ENCODE peak calls at places on chromosomes 1 and 21, in seven cellular contexts. W, E, C, Z, Q, A and F are unnamed samples.

GRCh38 chr1:204077979-204078696 is 5.2 kb downstream of the SOX13 start:
- DNase-seq in E (no peak), C (no peak), A (no peak), Z (no peak), W (peak), Q (no peak), F (no peak)

GRCh38 chr1:94958081-94958480 is 31.2 kb upstream of the CNN3 start:
- DNase-seq in Z (no peak), C (no peak), Q (no peak), W (no peak), A (no peak), E (no peak), F (no peak)

GRCh38 chr1:48246727-48247126 is 24.2 kb downstream of the SLC5A9 start:
- DNase-seq in Z (no peak), W (no peak), C (no peak), A (peak), E (no peak), Q (no peak), F (peak)

GRCh38 chr21:42102946-42103345 is 31.8 kb downstream of the UMODL1 start:
- DNase-seq in Z (no peak), C (no peak), A (no peak), Q (no peak), E (no peak), W (no peak), F (no peak)

GRCh38 chr1:53592521-53592982 is 133.4 kb downstream of the DMRTB1 start:
- DNase-seq in W (no peak), Q (no peak), A (no peak), E (peak), C (peak), Z (no peak), F (peak)

GRCh38 chr1:153678519-153679336 is at the start of gene NPR1:
- DNase-seq in W (peak), E (peak), Z (no peak), C (no peak), Q (no peak), A (peak), F (no peak)

GRCh38 chr1:14090062-14090461 is 390.1 kb downstream of the PRDM2 start:
- DNase-seq in Z (no peak), W (no peak), C (no peak), E (no peak), A (no peak), Q (no peak), F (no peak)

GRCh38 chr1:236603896-236604217 is 459 bp downstream of the HEATR1 start:
- DNase-seq in E (peak), Q (no peak), C (peak), A (no peak), W (no peak), Z (no peak), F (no peak)

GRCh38 chr1:164637461-164638375 is 78.7 kb downstream of the PBX1 start:
- DNase-seq in C (peak), W (no peak), A (peak), Z (no peak), E (peak), Q (no peak), F (no peak)

GRCh38 chr1:159751022-159751421 is 29.7 kb upstream of the DUSP23 start:
- DNase-seq in A (no peak), E (no peak), C (peak), W (no peak), Q (no peak), Z (no peak), F (no peak)

GRCh38 chr1:22228074-22228473 is 85.2 kb upstream of the WNT4 start:
- DNase-seq in W (no peak), Z (no peak), E (no peak), A (no peak), Q (no peak), C (no peak), F (no peak)

GRCh38 chr21:45104560-45104959 is 30.2 kb downstream of the ADARB1 start:
- DNase-seq in Z (no peak), W (no peak), A (peak), Q (no peak), C (no peak), E (no peak), F (no peak)

GRCh38 chr1:100959502-100960060 is 63.7 kb downstream of the SLC30A7 start:
- DNase-seq in Q (no peak), E (peak), Z (no peak), C (peak), W (no peak), A (no peak), F (no peak)

GRCh38 chr1:172835834-172836233 is 176.9 kb downstream of the FASLG start:
- DNase-seq in W (no peak), Z (no peak), E (no peak), Q (no peak), C (no peak), A (no peak), F (no peak)

GRCh38 chr1:215517441-215517891 is 49.6 kb upstream of the KCTD3 start:
- DNase-seq in Q (no peak), A (no peak), E (peak), Z (no peak), W (no peak), C (peak), F (no peak)

GRCh38 chr21:28160378-28160777 is 832.3 kb downstream of the LTN1 start:
- DNase-seq in C (peak), A (no peak), Q (no peak), Z (peak), W (no peak), E (peak), F (no peak)

GRCh38 chr21:14382486-14382834 is 486 bp downstream of the HSPA13 start:
- DNase-seq in C (no peak), A (peak), Z (no peak), W (no peak), E (peak), Q (peak), F (no peak)

GRCh38 chr1:58971629-58972140 is 187.8 kb upstream of the JUN start:
- DNase-seq in Q (no peak), E (peak), W (no peak), C (peak), A (peak), Z (no peak), F (no peak)

GRCh38 chr1:24385160-24385939 is 28.2 kb downstream of the STPG1 start:
- DNase-seq in E (peak), A (no peak), W (no peak), C (peak), Z (no peak), Q (no peak), F (no peak)

GRCh38 chr1:231395051-231395995 is 26.8 kb downstream of the EGLN1 start:
- DNase-seq in Q (no peak), C (peak), E (peak), W (no peak), Z (peak), A (peak), F (peak)

GRCh38 chr1:41939194-41939593 is 20.5 kb upstream of the HIVEP3 start:
- DNase-seq in Z (no peak), E (no peak), Q (no peak), C (no peak), A (no peak), W (no peak), F (no peak)

GRCh38 chr1:38183094-38183493 is 136.5 kb upstream of the POU3F1 start:
- DNase-seq in Q (no peak), Z (no peak), W (no peak), A (no peak), C (no peak), E (no peak), F (no peak)

GRCh38 chr1:62784509-62785365 is 805 bp downstream of the ATG4C start:
- DNase-seq in Z (no peak), A (no peak), Q (no peak), C (peak), E (peak), W (no peak), F (no peak)

GRCh38 chr1:35561972-35562680 is 4.5 kb downstream of the NCDN start:
- DNase-seq in E (no peak), W (no peak), C (no peak), Q (no peak), A (no peak), Z (no peak), F (no peak)

GRCh38 chr1:232902766-232903357 is 47.5 kb upstream of the NTPCR start:
- DNase-seq in A (no peak), Z (no peak), W (no peak), Q (no peak), C (no peak), E (no peak), F (no peak)

GRCh38 chr1:214558002-214558770 is 6.8 kb upstream of the PTPN14 start:
- DNase-seq in Q (no peak), A (no peak), W (no peak), E (peak), C (peak), Z (peak), F (no peak)

GRCh38 chr1:209238356-209238755 is 345.2 kb upstream of the CAMK1G start:
- DNase-seq in W (no peak), Q (no peak), C (peak), E (no peak), Z (no peak), A (no peak), F (no peak)

GRCh38 chr21:45029298-45029967 is 44.9 kb upstream of the ADARB1 start:
- DNase-seq in Q (no peak), C (peak), A (no peak), Z (no peak), E (peak), W (peak), F (no peak)

GRCh38 chr21:26845066-26845749 is at the start of gene ADAMTS1:
- DNase-seq in E (peak), C (peak), Z (no peak), Q (peak), A (peak), W (no peak), F (no peak)

GRCh38 chr1:104856091-104856490 is 1106.4 kb downstream of the AMY1C start:
- DNase-seq in E (no peak), Z (no peak), A (no peak), C (no peak), W (no peak), Q (no peak), F (no peak)

GRCh38 chr1:228514421-228514820 is 27.2 kb downstream of the RNF187 start:
- DNase-seq in E (no peak), Z (no peak), W (no peak), Q (no peak), C (peak), A (no peak), F (no peak)

GRCh38 chr1:206503591-206504362 is 3.6 kb upstream of the RASSF5 start:
- DNase-seq in A (no peak), W (no peak), Z (peak), C (peak), E (peak), Q (no peak), F (peak)

GRCh38 chr21:42847051-42847707 is 32.2 kb downstream of the WDR4 start:
- DNase-seq in A (peak), Z (no peak), E (no peak), W (no peak), Q (no peak), C (no peak), F (no peak)

GRCh38 chr1:166164995-166165660 is 1.7 kb downstream of the FAM78B start:
- DNase-seq in C (peak), Z (no peak), A (peak), W (no peak), E (peak), Q (peak), F (no peak)